ENCODE peak calls at places on chromosomes 4 and X, in four cellular contexts. One of them, this sample, is unnamed.

GRCh38 chrX:9573282-9574106 is 108.6 kb downstream of the TBL1X start:
- DNase-seq in left ventricle myocardium inferior: no peak
- DNase-seq in uterus: no peak
- DNase-seq in HCT116: no peak
- DNase-seq in this sample: no peak

GRCh38 chr4:150305995-150306394 is 227.8 kb downstream of the DCLK2 start:
- DNase-seq in left ventricle myocardium inferior: no peak
- DNase-seq in uterus: no peak
- DNase-seq in HCT116: no peak
- DNase-seq in this sample: no peak

GRCh38 chr4:77821775-77822174 is 2.6 kb upstream of the CNOT6L start:
- DNase-seq in left ventricle myocardium inferior: no peak
- DNase-seq in uterus: no peak
- DNase-seq in HCT116: no peak
- DNase-seq in this sample: no peak

GRCh38 chr4:53866055-53866454 is 198.3 kb downstream of the CHIC2 start:
- DNase-seq in left ventricle myocardium inferior: no peak
- DNase-seq in uterus: no peak
- DNase-seq in HCT116: no peak
- DNase-seq in this sample: no peak

GRCh38 chr4:175253184-175253902 is 335.2 kb downstream of the ADAM29 start:
- DNase-seq in left ventricle myocardium inferior: no peak
- DNase-seq in uterus: no peak
- DNase-seq in HCT116: peak; percentile 19
- DNase-seq in this sample: no peak

GRCh38 chr4:4206204-4206603 is 20.5 kb downstream of the OTOP1 start:
- DNase-seq in left ventricle myocardium inferior: no peak
- DNase-seq in uterus: no peak
- DNase-seq in HCT116: peak; percentile 10
- DNase-seq in this sample: no peak

GRCh38 chr4:94827481-94828110 is 69.8 kb downstream of the BMPR1B start:
- DNase-seq in left ventricle myocardium inferior: no peak
- DNase-seq in uterus: no peak
- DNase-seq in HCT116: peak; percentile 62
- DNase-seq in this sample: no peak

GRCh38 chr4:104591505-104591904 is 96.8 kb upstream of the CXXC4 start:
- DNase-seq in left ventricle myocardium inferior: peak; percentile 28
- DNase-seq in uterus: no peak
- DNase-seq in HCT116: no peak
- DNase-seq in this sample: no peak

GRCh38 chrX:113966791-113967190 is 617.1 kb upstream of the HTR2C start:
- DNase-seq in left ventricle myocardium inferior: no peak
- DNase-seq in uterus: no peak
- DNase-seq in HCT116: no peak
- DNase-seq in this sample: no peak

GRCh38 chr4:28225005-28225404 is 1364.4 kb downstream of the STIM2 start:
- DNase-seq in left ventricle myocardium inferior: no peak
- DNase-seq in uterus: no peak
- DNase-seq in HCT116: peak; percentile 8
- DNase-seq in this sample: no peak

GRCh38 chrX:86137071-86137470 is 11.2 kb upstream of the DACH2 start:
- DNase-seq in left ventricle myocardium inferior: no peak
- DNase-seq in uterus: no peak
- DNase-seq in HCT116: no peak
- DNase-seq in this sample: no peak

GRCh38 chr4:145179201-145179860 is 1.1 kb downstream of the OTUD4 start:
- DNase-seq in left ventricle myocardium inferior: peak; percentile 80
- DNase-seq in uterus: peak; percentile 46
- DNase-seq in HCT116: peak; percentile 26
- DNase-seq in this sample: peak; percentile 79

GRCh38 chrX:1393871-1394615 is 2.1 kb upstream of the SLC25A6 start:
- DNase-seq in left ventricle myocardium inferior: no peak
- DNase-seq in uterus: no peak
- DNase-seq in HCT116: no peak
- DNase-seq in this sample: no peak

GRCh38 chr4:89160806-89161205 is 49.5 kb downstream of the TIGD2 start:
- DNase-seq in left ventricle myocardium inferior: no peak
- DNase-seq in uterus: no peak
- DNase-seq in HCT116: no peak
- DNase-seq in this sample: no peak

GRCh38 chr4:53592686-53593641 is 1.7 kb upstream of the LNX1 start:
- DNase-seq in left ventricle myocardium inferior: peak; percentile 22
- DNase-seq in uterus: peak; percentile 33
- DNase-seq in HCT116: no peak
- DNase-seq in this sample: no peak

GRCh38 chr4:2793578-2793919 is 664 bp downstream of the SH3BP2 start:
- DNase-seq in left ventricle myocardium inferior: peak; percentile 44
- DNase-seq in uterus: peak; percentile 21
- DNase-seq in HCT116: peak; percentile 12
- DNase-seq in this sample: peak; percentile 74

GRCh38 chr4:67468801-67469200 is 76.5 kb downstream of the CENPC start:
- DNase-seq in left ventricle myocardium inferior: no peak
- DNase-seq in uterus: no peak
- DNase-seq in HCT116: no peak
- DNase-seq in this sample: no peak

GRCh38 chr4:88759039-88759631 is 61.5 kb upstream of the NAP1L5 start:
- DNase-seq in left ventricle myocardium inferior: no peak
- DNase-seq in uterus: no peak
- DNase-seq in HCT116: no peak
- DNase-seq in this sample: no peak

GRCh38 chr4:74543983-74544382 is 99.0 kb downstream of the AREG start:
- DNase-seq in left ventricle myocardium inferior: no peak
- DNase-seq in uterus: no peak
- DNase-seq in HCT116: no peak
- DNase-seq in this sample: no peak

GRCh38 chr4:764405-765169 is 59.0 kb downstream of the PCGF3 start:
- DNase-seq in left ventricle myocardium inferior: no peak
- DNase-seq in uterus: no peak
- DNase-seq in HCT116: no peak
- DNase-seq in this sample: no peak

GRCh38 chr4:15982833-15983528 is 20.0 kb upstream of the FGFBP2 start:
- DNase-seq in left ventricle myocardium inferior: no peak
- DNase-seq in uterus: no peak
- DNase-seq in HCT116: no peak
- DNase-seq in this sample: no peak

GRCh38 chr4:58602701-58603359 is 1492.6 kb upstream of the IGFBP7 start:
- DNase-seq in left ventricle myocardium inferior: no peak
- DNase-seq in uterus: no peak
- DNase-seq in HCT116: no peak
- DNase-seq in this sample: no peak

GRCh38 chr4:58711039-58711438 is 1600.9 kb upstream of the IGFBP7 start:
- DNase-seq in left ventricle myocardium inferior: no peak
- DNase-seq in uterus: no peak
- DNase-seq in HCT116: no peak
- DNase-seq in this sample: no peak

GRCh38 chrX:118418811-118419251 is 72.9 kb downstream of the WDR44 start:
- DNase-seq in left ventricle myocardium inferior: no peak
- DNase-seq in uterus: no peak
- DNase-seq in HCT116: no peak
- DNase-seq in this sample: no peak

GRCh38 chr4:151475338-151475737 is 66.4 kb downstream of the FHIP1A start:
- DNase-seq in left ventricle myocardium inferior: no peak
- DNase-seq in uterus: no peak
- DNase-seq in HCT116: no peak
- DNase-seq in this sample: no peak

GRCh38 chr4:176469546-176469945 is 149.8 kb downstream of the SPCS3 start:
- DNase-seq in left ventricle myocardium inferior: no peak
- DNase-seq in uterus: no peak
- DNase-seq in HCT116: no peak
- DNase-seq in this sample: no peak

GRCh38 chr4:56048621-56049427 is 100.1 kb downstream of the CEP135 start:
- DNase-seq in left ventricle myocardium inferior: peak; percentile 27
- DNase-seq in uterus: peak; percentile 16
- DNase-seq in HCT116: peak; percentile 29
- DNase-seq in this sample: no peak
- TF ChIP-seq CTCF in left ventricle myocardium inferior: peak; percentile 46
- TF ChIP-seq CTCF in uterus: no peak
- TF ChIP-seq CTCF in HCT116: no peak
- TF ChIP-seq CTCF in this sample: no peak

DNA sequence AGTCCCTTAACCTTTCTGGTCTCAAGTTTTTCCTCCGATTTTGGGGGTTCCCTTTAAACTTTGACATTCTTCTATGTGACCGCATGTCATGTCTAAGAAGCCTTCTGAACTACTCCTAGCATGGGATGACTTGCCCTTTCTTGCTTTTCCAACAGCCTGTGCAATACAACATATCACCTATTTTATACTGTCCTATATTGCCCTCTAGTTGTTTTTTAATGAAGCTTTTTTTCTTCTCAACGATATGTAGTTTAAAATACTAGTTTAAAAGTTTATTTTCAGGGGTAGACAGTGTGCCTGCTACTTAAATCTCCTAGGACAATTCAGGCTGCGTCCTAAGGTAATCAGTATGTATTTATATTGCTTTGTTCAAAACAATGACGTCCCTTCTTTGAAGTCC is 1.0 kb upstream of the IGBP1 start:
- DNase-seq in left ventricle myocardium inferior: no peak
- DNase-seq in uterus: no peak
- DNase-seq in HCT116: no peak
- DNase-seq in this sample: no peak
- H3K4me3 ChIP-seq in left ventricle myocardium inferior: no peak overlapping the region
- H3K4me3 ChIP-seq in uterus: no peak overlapping the region
- H3K4me3 ChIP-seq in HCT116: peak overlapping the region; percentile 93
- H3K4me3 ChIP-seq in this sample: no peak overlapping the region

GRCh38 chr4:36348403-36348938 is 67.1 kb downstream of the DTHD1 start:
- DNase-seq in left ventricle myocardium inferior: no peak
- DNase-seq in uterus: no peak
- DNase-seq in HCT116: no peak
- DNase-seq in this sample: no peak

GRCh38 chr4:36349904-36350554 is 68.6 kb downstream of the DTHD1 start:
- DNase-seq in left ventricle myocardium inferior: no peak
- DNase-seq in uterus: no peak
- DNase-seq in HCT116: no peak
- DNase-seq in this sample: no peak

DNA sequence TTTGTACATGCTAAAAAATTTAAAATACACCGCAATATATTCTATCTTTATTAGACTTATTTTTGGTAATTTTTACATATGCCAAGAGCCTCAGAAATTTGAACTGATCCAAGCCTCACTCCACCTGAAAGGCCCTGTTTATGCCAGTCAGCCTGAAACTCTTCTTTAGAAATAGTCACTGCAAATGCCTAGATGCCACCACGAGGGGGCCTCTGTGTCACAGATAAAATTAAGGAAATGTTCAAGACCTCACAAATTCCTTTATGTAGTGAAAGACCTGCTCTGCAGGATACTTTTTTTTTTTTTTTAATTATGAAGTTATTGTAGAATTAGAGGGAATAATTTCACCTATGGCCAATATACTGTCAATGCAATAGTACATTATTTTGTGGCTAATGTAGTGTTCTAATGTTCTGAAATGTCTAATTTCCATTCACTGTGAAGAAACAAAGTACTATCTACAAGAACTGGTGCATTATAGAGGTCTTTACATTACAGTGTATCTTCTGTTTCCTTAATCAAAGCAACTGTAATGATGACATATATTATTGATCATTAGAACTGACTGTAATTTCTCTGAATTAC is 69.8 kb downstream of the DTHD1 start:
- DNase-seq in left ventricle myocardium inferior: peak; percentile 29
- DNase-seq in uterus: peak; percentile 17
- DNase-seq in HCT116: peak; percentile 36
- DNase-seq in this sample: no peak
- TF ChIP-seq CTCF in left ventricle myocardium inferior: peak; percentile 72
- TF ChIP-seq CTCF in uterus: peak; percentile 29
- TF ChIP-seq CTCF in HCT116: peak; percentile 63
- TF ChIP-seq CTCF in this sample: no peak

GRCh38 chr4:113847710-113848109 is 86.2 kb upstream of the CAMK2D start:
- DNase-seq in left ventricle myocardium inferior: no peak
- DNase-seq in uterus: no peak
- DNase-seq in HCT116: no peak
- DNase-seq in this sample: no peak
- H3K4me3 ChIP-seq in left ventricle myocardium inferior: no peak overlapping the region
- H3K4me3 ChIP-seq in uterus: no peak overlapping the region
- H3K4me3 ChIP-seq in HCT116: no peak overlapping the region
- H3K4me3 ChIP-seq in this sample: no peak overlapping the region

GRCh38 chr4:18593297-18594002 is 571.9 kb upstream of the LCORL start:
- DNase-seq in left ventricle myocardium inferior: no peak
- DNase-seq in uterus: peak; percentile 43
- DNase-seq in HCT116: peak; percentile 63
- DNase-seq in this sample: no peak
- TF ChIP-seq CTCF in left ventricle myocardium inferior: peak; percentile 87
- TF ChIP-seq CTCF in uterus: peak; percentile 66
- TF ChIP-seq CTCF in HCT116: peak; percentile 52
- TF ChIP-seq CTCF in this sample: peak; percentile 72

GRCh38 chr4:76752911-76753494 is 144.9 kb downstream of the SOWAHB start:
- DNase-seq in left ventricle myocardium inferior: no peak
- DNase-seq in uterus: no peak
- DNase-seq in HCT116: peak; percentile 64
- DNase-seq in this sample: no peak
- H3K4me3 ChIP-seq in left ventricle myocardium inferior: peak overlapping the region; percentile 40
- H3K4me3 ChIP-seq in uterus: no peak overlapping the region
- H3K4me3 ChIP-seq in HCT116: peak overlapping the region; percentile 11
- H3K4me3 ChIP-seq in this sample: peak overlapping the region; percentile 25

DNA sequence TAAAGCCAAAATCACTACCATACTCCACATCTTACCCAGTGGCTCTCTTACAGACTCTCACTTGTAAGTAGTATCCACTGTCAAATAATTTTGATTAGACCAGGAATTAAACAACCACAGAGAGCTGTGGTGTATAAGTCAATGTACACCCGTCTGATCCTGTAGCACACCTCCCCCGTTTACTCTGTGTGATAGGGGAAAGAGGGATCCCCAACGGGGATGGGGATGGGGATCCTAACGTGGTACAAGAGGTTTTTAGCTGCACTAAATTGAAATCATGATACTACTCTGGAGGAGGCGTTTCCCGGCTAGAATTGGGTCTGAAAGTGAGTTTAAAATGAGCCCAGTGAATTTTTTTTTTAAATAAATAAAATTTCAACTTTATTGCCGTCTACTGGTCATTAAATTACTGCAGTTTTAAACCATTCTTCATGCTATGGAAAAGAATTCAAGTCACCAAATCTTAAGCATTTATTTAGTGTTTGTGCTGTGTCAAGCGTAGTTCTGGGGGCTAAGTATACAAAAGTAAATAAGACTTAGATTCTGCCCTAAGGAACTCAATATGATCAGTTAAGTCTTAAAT is 76.6 kb downstream of the INTS12 start:
- DNase-seq in left ventricle myocardium inferior: no peak
- DNase-seq in uterus: no peak
- DNase-seq in HCT116: no peak
- DNase-seq in this sample: no peak
- TF ChIP-seq CTCF in left ventricle myocardium inferior: no peak
- TF ChIP-seq CTCF in uterus: peak; percentile 25
- TF ChIP-seq CTCF in HCT116: no peak
- TF ChIP-seq CTCF in this sample: peak; percentile 26

DNA sequence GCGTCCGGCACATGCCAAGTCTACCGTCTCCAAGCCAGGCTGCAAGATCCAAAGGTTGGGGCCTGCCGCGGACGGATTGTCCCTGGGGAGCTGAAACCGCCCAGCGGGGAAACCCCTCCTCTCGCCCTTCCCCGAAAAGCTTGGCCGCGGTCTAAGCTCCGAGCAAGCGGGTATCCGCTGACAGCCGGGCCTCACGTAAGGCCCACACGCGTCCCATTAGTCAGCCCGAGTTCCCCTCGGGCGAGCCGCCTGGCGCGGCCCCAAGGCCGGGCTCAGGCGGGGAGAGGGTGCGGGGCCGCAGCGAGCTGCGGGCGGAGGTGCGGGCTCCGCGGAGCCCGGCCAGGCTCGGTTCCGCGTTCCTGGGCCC is 6.9 kb upstream of the BCOR start:
- DNase-seq in left ventricle myocardium inferior: peak; percentile 30
- DNase-seq in uterus: peak; percentile 48
- DNase-seq in HCT116: no peak
- DNase-seq in this sample: peak; percentile 83
- H3K4me3 ChIP-seq in left ventricle myocardium inferior: peak overlapping the region; percentile 72
- H3K4me3 ChIP-seq in uterus: peak overlapping the region; percentile 49
- H3K4me3 ChIP-seq in HCT116: peak overlapping the region; percentile 62
- H3K4me3 ChIP-seq in this sample: peak overlapping the region; percentile 77